ENCODE peak calls at places on chromosome 19, in five cellular contexts. L is NCI-H1092; V is naive thymus-derived CD4-positive, alpha-beta T cell; I is mesenteric fat pad; P is stimulated activated CD8-positive, alpha-beta memory T cell treated with anti-CD3 and anti-CD28 coated beads, Interleukin-15, amount 100 ng/mL, for 24 hours. Z is an unnamed sample.

GRCh38 chr19:39398297-39398864 is 7.2 kb downstream of the MED29 start:
- DNase-seq in L (no peak), V (no peak), I (no peak), P (no peak), Z (no peak)

GRCh38 chr19:51552608-51552995 is 18.5 kb upstream of the ZNF175 start:
- DNase-seq in L (no peak), V (no peak), I (no peak), P (no peak), Z (no peak)

GRCh38 chr19:1062387-1063029 is 4.5 kb upstream of the ARHGAP45 start:
- DNase-seq in L (no peak), V (no peak), I (no peak), P (no peak), Z (no peak)

GRCh38 chr19:18251587-18252369 is 22.5 kb downstream of the IQCN start:
- DNase-seq in L (peak; percentile 24), V (peak; percentile 82), I (no peak), P (peak; percentile 72), Z (peak; percentile 80)

GRCh38 chr19:13036366-13036976 is 41.2 kb downstream of the NFIX start:
- DNase-seq in L (peak; percentile 45), V (no peak), I (no peak), P (no peak), Z (no peak)

GRCh38 chr19:13299838-13300237 is 149.6 kb downstream of the IER2 start:
- DNase-seq in L (no peak), V (no peak), I (no peak), P (no peak), Z (no peak)

GRCh38 chr19:40601061-40601973 is at the start of gene LTBP4:
- DNase-seq in L (no peak), V (no peak), I (no peak), P (no peak), Z (no peak)

GRCh38 chr19:4390862-4391693 is 9.3 kb downstream of the SH3GL1 start:
- DNase-seq in L (no peak), V (no peak), I (no peak), P (no peak), Z (no peak)

GRCh38 chr19:1624458-1624857 is 19.2 kb upstream of the UQCR11 start:
- DNase-seq in L (no peak), V (peak; percentile 56), I (no peak), P (no peak), Z (no peak)

GRCh38 chr19:5958851-5959122 is 19.2 kb downstream of the RANBP3 start:
- DNase-seq in L (no peak), V (no peak), I (no peak), P (no peak), Z (no peak)

GRCh38 chr19:48656840-48657474 is 11.0 kb upstream of the CA11 start:
- DNase-seq in L (no peak), V (no peak), I (no peak), P (no peak), Z (no peak)

Z was measured in type B pancreatic cell.